ENCODE peak calls at places on chromosome 3, in six cellular contexts. E is effector memory CD8-positive, alpha-beta T cell; A is KBM-7; J is heart right ventricle; R is HT1080; M is islet precursor cell. B is an unnamed sample.

GRCh38 chr3:138875754-138876664 is 41.3 kb upstream of the PIK3CB start:
- DNase-seq in R (peak; percentile 66), E (no peak), M (no peak), A (peak; percentile 96), J (no peak), B (no peak)

GRCh38 chr3:116445291-116445841 is at the start of gene LSAMP:
- DNase-seq in E (no peak), A (peak; percentile 62), M (peak; percentile 88), R (peak; percentile 32), J (peak; percentile 20), B (no peak)

GRCh38 chr3:143697975-143698374 is 150.3 kb downstream of the SLC9A9 start:
- DNase-seq in M (no peak), J (no peak), R (peak; percentile 66), A (no peak), E (no peak), B (no peak)

GRCh38 chr3:17125738-17126137 is 241.0 kb downstream of the PLCL2 start:
- DNase-seq in E (no peak), R (no peak), M (no peak), A (no peak), J (no peak), B (no peak)

GRCh38 chr3:63662500-63662899 is 10.0 kb downstream of the SNTN start:
- DNase-seq in M (peak; percentile 54), E (no peak), J (no peak), R (no peak), A (no peak), B (no peak)

GRCh38 chr3:122085666-122086065 is 30.5 kb downstream of the CD86 start:
- DNase-seq in E (no peak), M (no peak), J (no peak), R (peak; percentile 31), A (peak; percentile 55), B (no peak)

GRCh38 chr3:52077376-52077775 is 21.0 kb upstream of the DUSP7 start:
- DNase-seq in R (no peak), E (no peak), M (peak; percentile 90), J (no peak), A (no peak), B (no peak)

GRCh38 chr3:46675426-46675825 is 18.1 kb downstream of the ALS2CL start:
- DNase-seq in J (no peak), A (no peak), E (no peak), R (no peak), M (peak; percentile 26), B (no peak)

GRCh38 chr3:106957021-106957420 is 420.2 kb upstream of the CCDC54 start:
- DNase-seq in A (no peak), J (no peak), M (no peak), E (no peak), R (no peak), B (no peak)

GRCh38 chr3:107117922-107118576 is 259.2 kb upstream of the CCDC54 start:
- DNase-seq in A (peak; percentile 59), J (no peak), R (peak; percentile 67), M (peak; percentile 75), E (no peak), B (peak; percentile 36)

GRCh38 chr3:184361532-184361931 is at the start of the genes CLCN2 and POLR2H:
- DNase-seq in R (peak; percentile 78), A (no peak), E (peak; percentile 21), J (peak; percentile 68), M (no peak), B (no peak)

GRCh38 chr3:77081240-77081661 is 41.4 kb downstream of the ROBO2 start:
- DNase-seq in R (peak; percentile 73), E (no peak), A (no peak), M (no peak), J (peak; percentile 29), B (no peak)

GRCh38 chr3:153513236-153513635 is 351.2 kb downstream of the RAP2B start:
- DNase-seq in J (no peak), A (peak; percentile 11), M (no peak), R (no peak), E (no peak), B (peak; percentile 0)

GRCh38 chr3:11995061-11995460 is 9.1 kb upstream of the SYN2 start:
- DNase-seq in J (no peak), R (no peak), M (peak; percentile 93), E (no peak), A (no peak), B (no peak)

GRCh38 chr3:81490541-81491288 is 270.7 kb downstream of the GBE1 start:
- DNase-seq in M (peak; percentile 90), J (peak; percentile 21), A (peak; percentile 88), R (peak; percentile 74), E (peak; percentile 58), B (peak; percentile 73)